ENCODE peak calls at places on chromosome 4, in eight cellular contexts. S is HepG2, Y is SK-N-SH, N is HCT116, X is A549, J is GM12878, U is GM23338, H is K562. W is an unnamed sample.

GRCh38 chr4:154348657-154349056 is 142.9 kb downstream of the DCHS2 start:
- DNase-seq in Y (no peak), H (no peak), N (no peak), X (no peak), U (peak; percentile 44), S (peak; percentile 1), J (no peak), W (no peak)

GRCh38 chr4:74015126-74015780 is 16.8 kb upstream of the CXCL5 start:
- DNase-seq in S (no peak), Y (no peak), X (no peak), H (no peak), N (no peak), U (no peak), J (no peak), W (no peak)

GRCh38 chr4:52250124-52250523 is 199.0 kb downstream of the SPATA18 start:
- DNase-seq in U (no peak), N (no peak), J (no peak), H (no peak), Y (no peak), S (no peak), X (no peak), W (no peak)

GRCh38 chr4:165158762-165159161 is 46.1 kb upstream of the TMEM192 start:
- DNase-seq in H (no peak), S (peak; percentile 44), J (no peak), U (no peak), Y (no peak), X (no peak), N (no peak), W (no peak)

GRCh38 chr4:177442623-177443155 is 452 bp upstream of the AGA start:
- DNase-seq in X (no peak), S (peak; percentile 8), Y (peak; percentile 16), N (no peak), H (no peak), U (no peak), J (peak; percentile 38), W (peak; percentile 2)

GRCh38 chr4:138861130-138861529 is 154.5 kb upstream of the NOCT start:
- DNase-seq in Y (no peak), H (no peak), U (no peak), N (no peak), J (no peak), S (no peak), X (no peak), W (no peak)

GRCh38 chr4:129362685-129363274 is 266.8 kb downstream of the C4orf33 start:
- DNase-seq in X (peak; percentile 31), J (peak; percentile 13), S (peak; percentile 50), H (peak; percentile 50), N (peak; percentile 57), U (peak; percentile 79), Y (peak; percentile 51), W (peak; percentile 25)

GRCh38 chr4:15295421-15296162 is 132.2 kb upstream of the C1QTNF7 start:
- DNase-seq in J (no peak), X (no peak), N (no peak), Y (peak; percentile 51), H (no peak), U (no peak), S (no peak), W (no peak)

GRCh38 chr4:92519727-92520126 is 216.0 kb downstream of the GRID2 start:
- DNase-seq in X (no peak), N (no peak), S (no peak), Y (no peak), U (peak; percentile 85), H (no peak), J (no peak), W (no peak)

GRCh38 chr4:91961504-91961903 is 342.3 kb upstream of the GRID2 start:
- DNase-seq in S (no peak), N (no peak), X (no peak), J (no peak), H (no peak), Y (no peak), U (no peak), W (no peak)

GRCh38 chr4:82901129-82901718 is 689 bp downstream of the THAP9 start:
- DNase-seq in U (no peak), X (no peak), S (no peak), H (no peak), J (no peak), N (no peak), Y (no peak), W (no peak)

GRCh38 chr4:26360864-26361263 is 40.0 kb downstream of the RBPJ start:
- DNase-seq in H (no peak), U (peak; percentile 43), S (no peak), J (no peak), N (no peak), X (no peak), Y (no peak), W (no peak)

GRCh38 chr4:180923476-180923875 is 1319.7 kb upstream of the TENM3 start:
- DNase-seq in X (no peak), Y (no peak), U (no peak), N (no peak), H (no peak), S (no peak), J (no peak), W (no peak)

GRCh38 chr4:88481557-88481956 is 24.6 kb downstream of the HERC5 start:
- DNase-seq in S (no peak), H (no peak), J (no peak), Y (peak; percentile 22), X (no peak), N (no peak), U (no peak), W (no peak)

GRCh38 chr4:128371004-128371777 is 83.6 kb upstream of the PGRMC2 start:
- DNase-seq in X (no peak), H (no peak), N (no peak), S (no peak), Y (no peak), J (no peak), U (no peak), W (no peak)

GRCh38 chr4:7767526-7767925 is 172.1 kb downstream of the AFAP1 start:
- DNase-seq in U (no peak), X (no peak), Y (no peak), N (no peak), S (no peak), J (no peak), H (no peak), W (no peak)

GRCh38 chr4:7766661-7767345 is 172.9 kb downstream of the AFAP1 start:
- DNase-seq in X (no peak), Y (no peak), H (no peak), J (no peak), U (no peak), N (no peak), S (no peak), W (no peak)

GRCh38 chr4:7769308-7769841 is 170.3 kb downstream of the AFAP1 start:
- DNase-seq in U (no peak), Y (no peak), S (no peak), N (no peak), J (no peak), H (no peak), X (no peak), W (no peak)

GRCh38 chr4:7768736-7769135 is 170.9 kb downstream of the AFAP1 start:
- DNase-seq in J (no peak), N (no peak), Y (no peak), H (no peak), U (no peak), S (no peak), X (no peak), W (no peak)

DNA sequence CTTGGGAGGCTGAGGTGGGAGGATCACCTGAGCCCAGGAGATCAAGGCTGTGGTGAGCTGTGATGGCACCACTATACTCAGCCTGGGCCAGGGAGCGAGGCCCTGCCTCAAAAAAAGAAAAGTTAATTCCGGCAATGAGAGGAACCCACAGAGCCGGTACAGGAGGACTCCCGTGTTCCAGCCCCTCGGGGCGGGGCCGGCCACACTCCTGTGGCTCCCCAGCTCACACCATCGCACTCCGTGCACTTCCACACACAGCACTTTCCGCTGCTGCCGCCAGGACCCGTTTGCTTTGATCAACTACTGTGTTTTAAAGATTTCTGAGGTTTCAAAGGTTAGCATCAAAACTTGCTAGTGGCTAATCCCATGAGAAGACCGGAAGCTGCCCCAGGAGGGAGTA is 171.7 kb downstream of the AFAP1 start:
- DNase-seq in H (no peak), Y (no peak), U (no peak), X (no peak), S (no peak), J (no peak), N (no peak), W (no peak)
- H3K4me1 ChIP-seq in H (no peaks in the 10 kb centered on the region), Y (no peaks in the 10 kb centered on the region), U (no peaks in the 10 kb centered on the region), X (no peaks in the 10 kb centered on the region), S (peaks cover 83% of the 10 kb centered on the region), J (peaks cover 23% of the 10 kb centered on the region), N (no peaks in the 10 kb centered on the region), W (peaks cover 91% of the 10 kb centered on the region)

GRCh38 chr4:79164961-79165610 is 160.8 kb downstream of the NAA11 start:
- DNase-seq in Y (no peak), U (no peak), N (no peak), X (no peak), H (no peak), S (no peak), J (no peak), W (no peak)

GRCh38 chr4:79163981-79164490 is 161.8 kb downstream of the NAA11 start:
- DNase-seq in X (no peak), S (no peak), U (no peak), J (no peak), Y (no peak), H (no peak), N (no peak), W (no peak)

GRCh38 chr4:79160962-79161361 is 164.9 kb downstream of the NAA11 start:
- DNase-seq in H (no peak), J (no peak), U (no peak), X (no peak), N (no peak), Y (no peak), S (no peak), W (no peak)
- TF ChIP-seq REST in H (no peak), J (no peak), U (no peak), X (no peak), N (no peak), Y (no peak), S (no peak), W (no peak)

DNA sequence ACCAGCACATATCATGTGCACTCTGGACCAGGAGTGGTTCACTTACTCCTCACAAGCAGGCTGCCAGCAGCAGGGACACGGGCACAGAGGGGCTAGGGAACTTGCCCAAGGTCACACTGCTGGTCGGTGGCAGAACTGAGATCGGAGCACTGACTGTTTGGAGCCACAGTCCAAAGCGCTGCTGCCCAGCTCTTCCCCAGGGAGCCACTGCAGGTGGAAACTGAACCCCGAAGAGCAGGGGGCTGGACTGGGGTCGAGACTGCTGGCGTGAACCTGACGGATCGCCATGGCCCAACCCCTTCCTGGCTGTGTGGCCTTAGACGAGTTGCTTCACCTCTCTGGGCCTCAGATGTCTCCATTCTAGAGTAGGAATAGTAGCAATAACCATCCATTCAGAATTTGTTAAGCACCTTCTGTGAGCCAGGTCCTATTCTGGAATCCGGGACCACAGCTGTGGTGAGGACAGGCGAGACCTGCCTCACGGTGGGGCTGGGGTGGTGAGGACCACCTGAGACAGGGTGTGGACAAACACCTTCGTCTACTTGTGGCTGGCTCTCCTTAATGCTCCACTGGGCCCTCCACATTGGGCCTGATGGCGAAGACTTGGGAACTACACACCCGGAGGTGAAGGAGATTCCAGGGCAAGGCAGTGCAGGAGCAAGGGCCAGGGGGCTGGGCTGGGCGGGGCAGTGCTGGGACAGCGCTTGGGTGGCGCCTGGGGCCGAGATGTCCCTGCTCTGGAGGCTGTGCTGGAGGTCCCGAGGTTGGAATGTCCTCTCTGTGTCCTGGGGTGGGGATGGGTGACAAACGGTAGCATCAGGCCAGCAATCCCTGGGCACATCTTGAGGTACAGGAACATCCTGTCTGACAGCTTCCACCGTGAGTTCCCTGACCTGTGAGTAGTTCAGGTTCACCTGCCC is 32.0 kb upstream of the KIAA0232 start:
- DNase-seq in N (no peak), Y (no peak), S (no peak), H (no peak), U (no peak), J (no peak), X (no peak), W (no peak)
- H3K4me1 ChIP-seq in N (peaks cover 66% of the 10 kb centered on the region), Y (no peaks in the 10 kb centered on the region), S (peaks cover 99% of the 10 kb centered on the region), H (peaks cover 50% of the 10 kb centered on the region), U (no peaks in the 10 kb centered on the region), J (no peaks in the 10 kb centered on the region), X (peaks cover 60% of the 10 kb centered on the region), W (peaks cover 32% of the 10 kb centered on the region)

GRCh38 chr4:151475338-151475737 is 66.4 kb downstream of the FHIP1A start:
- DNase-seq in J (no peak), U (peak; percentile 50), S (no peak), Y (no peak), H (no peak), X (no peak), N (no peak), W (no peak)
- TF ChIP-seq REST in J (no peak), U (no peak), S (no peak), Y (no peak), H (no peak), X (no peak), N (no peak), W (no peak)

W was measured in Panc1.